ENCODE peak calls at places on chromosomes 11 and 22, in six cellular contexts. V is COR-L47, H is midbrain, K is AG08396, W is IMR-90, J is omental fat pad. N is an unnamed sample.
A peak's percentile ranks its signal among the peaks of the same experiment; 100 is the strongest.

GRCh38 chr11:31641477-31642062 is 132.0 kb downstream of the ELP4 start:
- DNase-seq in V (peak; percentile 65), H (no peak), K (peak; percentile 3), W (peak; percentile 36), J (no peak), N (no peak)

GRCh38 chr22:24146791-24147353 is 34.4 kb upstream of the SUSD2 start:
- DNase-seq in V (no peak), H (no peak), K (peak; percentile 86), W (peak; percentile 92), J (no peak), N (peak; percentile 94)

GRCh38 chr11:35178862-35179261 is 39.9 kb downstream of the CD44 start:
- DNase-seq in V (no peak), H (no peak), K (no peak), W (peak; percentile 35), J (no peak), N (no peak)

GRCh38 chr11:31340903-31341572 is 28.5 kb downstream of the DCDC1 start:
- DNase-seq in V (peak; percentile 17), H (no peak), K (peak; percentile 22), W (peak; percentile 41), J (no peak), N (peak; percentile 8)

GRCh38 chr22:26568207-26568706 is 21.7 kb downstream of the TPST2 start:
- DNase-seq in V (no peak), H (no peak), K (no peak), W (peak; percentile 12), J (no peak), N (no peak)

GRCh38 chr11:47408598-47409439 is 429 bp downstream of the SLC39A13 start:
- DNase-seq in V (no peak), H (no peak), K (peak; percentile 91), W (peak; percentile 87), J (no peak), N (peak; percentile 93)

GRCh38 chr11:87397250-87397649 is 359.5 kb downstream of the TMEM135 start:
- DNase-seq in V (no peak), H (no peak), K (no peak), W (no peak), J (no peak), N (no peak)

GRCh38 chr22:45268167-45268957 is 16.4 kb upstream of the UPK3A start:
- DNase-seq in V (no peak), H (no peak), K (peak; percentile 46), W (no peak), J (no peak), N (no peak)

GRCh38 chr22:40862013-40862412 is at the start of gene DNAJB7:
- DNase-seq in V (no peak), H (no peak), K (no peak), W (no peak), J (no peak), N (no peak)

GRCh38 chr22:44924098-44924497 is 85.7 kb downstream of the PHF21B start:
- DNase-seq in V (no peak), H (no peak), K (no peak), W (no peak), J (no peak), N (no peak)

GRCh38 chr22:36156515-36157419 is 3.8 kb downstream of the APOL3 start:
- DNase-seq in V (no peak), H (peak; percentile 83), K (peak; percentile 77), W (peak; percentile 77), J (peak; percentile 90), N (peak; percentile 77)

GRCh38 chr11:118789501-118790356 is 1.2 kb downstream of the DDX6 start:
- DNase-seq in V (no peak), H (peak; percentile 74), K (peak; percentile 13), W (no peak), J (no peak), N (peak; percentile 22)

GRCh38 chr11:104897891-104898684 is at the start of gene CASP12:
- DNase-seq in V (no peak), H (no peak), K (no peak), W (peak; percentile 32), J (no peak), N (no peak)

GRCh38 chr11:112228706-112229105 is 2.5 kb downstream of the PTS start:
- DNase-seq in V (no peak), H (no peak), K (no peak), W (no peak), J (no peak), N (no peak)

GRCh38 chr11:126963603-126964353 is 36.8 kb downstream of the KIRREL3 start:
- DNase-seq in V (no peak), H (no peak), K (no peak), W (peak; percentile 43), J (no peak), N (no peak)

GRCh38 chr11:121035169-121035755 is 11.4 kb downstream of the TBCEL start:
- DNase-seq in V (no peak), H (no peak), K (no peak), W (no peak), J (no peak), N (no peak)

GRCh38 chr11:35144103-35144741 is 5.3 kb downstream of the CD44 start:
- DNase-seq in V (no peak), H (no peak), K (peak; percentile 66), W (peak; percentile 84), J (no peak), N (peak; percentile 68)

GRCh38 chr11:65425971-65426838 is 3.6 kb downstream of the NEAT1 start:
- DNase-seq in V (no peak), H (no peak), K (peak; percentile 7), W (peak; percentile 89), J (no peak), N (no peak)

GRCh38 chr11:84140386-84141169 is 854.4 kb upstream of the CCDC90B start:
- DNase-seq in V (no peak), H (peak; percentile 50), K (no peak), W (no peak), J (no peak), N (no peak)

GRCh38 chr11:2420502-2421225 is 20.1 kb downstream of the TSSC4 start:
- DNase-seq in V (peak; percentile 66), H (peak; percentile 72), K (peak; percentile 97), W (peak; percentile 59), J (no peak), N (peak; percentile 96)

GRCh38 chr11:6531267-6531752 is 34.2 kb downstream of the DNHD1 start:
- DNase-seq in V (no peak), H (peak; percentile 51), K (peak; percentile 56), W (peak; percentile 52), J (no peak), N (peak; percentile 47)

GRCh38 chr22:36765131-36765942 is 10.6 kb downstream of the IFT27 start:
- DNase-seq in V (no peak), H (no peak), K (no peak), W (no peak), J (no peak), N (no peak)

GRCh38 chr11:1293619-1294015 is 15.8 kb downstream of the TOLLIP start:
- DNase-seq in V (no peak), H (peak; percentile 29), K (peak; percentile 43), W (no peak), J (no peak), N (no peak)

GRCh38 chr22:30605449-30606110 is 1.4 kb upstream of the TCN2 start:
- DNase-seq in V (peak; percentile 19), H (peak; percentile 36), K (peak; percentile 58), W (peak; percentile 25), J (peak; percentile 40), N (peak; percentile 66)

GRCh38 chr11:71240865-71241691 is 11.3 kb downstream of the SHANK2 start:
- DNase-seq in V (no peak), H (no peak), K (peak; percentile 81), W (peak; percentile 94), J (no peak), N (peak; percentile 91)

GRCh38 chr11:124920870-124921609 is 2.0 kb downstream of the HEPN1 start:
- DNase-seq in V (no peak), H (no peak), K (no peak), W (peak; percentile 47), J (no peak), N (peak; percentile 70)

GRCh38 chr11:65217441-65218423 is 36.0 kb downstream of the CAPN1 start:
- DNase-seq in V (no peak), H (no peak), K (no peak), W (no peak), J (no peak), N (no peak)

GRCh38 chr11:23112390-23112789 is 252.1 kb upstream of the CCDC179 start:
- DNase-seq in V (no peak), H (no peak), K (no peak), W (no peak), J (no peak), N (no peak)

GRCh38 chr11:45233804-45234170 is 52.4 kb downstream of the SYT13 start:
- DNase-seq in V (no peak), H (no peak), K (no peak), W (no peak), J (no peak), N (no peak)

GRCh38 chr11:3934658-3935057 is 79.2 kb downstream of the STIM1 start:
- DNase-seq in V (no peak), H (no peak), K (no peak), W (no peak), J (no peak), N (no peak)

GRCh38 chr11:108035690-108036089 is 27.0 kb downstream of the CUL5 start:
- DNase-seq in V (no peak), H (no peak), K (no peak), W (peak; percentile 38), J (no peak), N (no peak)

GRCh38 chr11:125084057-125084416 is 20.9 kb downstream of the SLC37A2 start:
- DNase-seq in V (no peak), H (no peak), K (no peak), W (no peak), J (no peak), N (no peak)

GRCh38 chr11:56497010-56497409 is 5.8 kb upstream of the OR5M8 start:
- DNase-seq in V (no peak), H (no peak), K (no peak), W (no peak), J (no peak), N (no peak)

GRCh38 chr11:114482114-114482513 is 42.8 kb downstream of the REXO2 start:
- DNase-seq in V (no peak), H (no peak), K (no peak), W (no peak), J (no peak), N (no peak)

N was measured in hepatic stellate cell.